ENCODE peak calls at places on chromosomes 12 and 14, in four cellular contexts. F is NCI-H1105, O is renal cortical epithelial cell, Z is HEK293T. P is an unnamed sample.

GRCh38 chr14:33120966-33121365 is 182.3 kb downstream of the NPAS3 start:
- DNase-seq in Z (no peak), O (peak), F (no peak), P (no peak)

GRCh38 chr14:93234798-93235197 is 27.7 kb downstream of the UBR7 start:
- DNase-seq in Z (no peak), O (peak), F (no peak), P (no peak)

GRCh38 chr14:99251721-99252120 is 20.3 kb downstream of the BCL11B start:
- DNase-seq in F (no peak), Z (no peak), O (no peak), P (no peak)

GRCh38 chr14:99758121-99758871 is 34.9 kb upstream of the EML1 start:
- DNase-seq in Z (no peak), O (peak), F (no peak), P (no peak)

GRCh38 chr12:58341791-58342190 is 400.4 kb downstream of the ATP23 start:
- DNase-seq in Z (no peak), O (peak), F (no peak), P (no peak)

GRCh38 chr14:28813810-28814209 is 47.2 kb downstream of the FOXG1 start:
- DNase-seq in O (no peak), F (no peak), Z (no peak), P (no peak)

GRCh38 chr12:121893901-121894540 is 5.4 kb downstream of the PSMD9 start:
- DNase-seq in Z (no peak), O (peak), F (no peak), P (no peak)

GRCh38 chr14:98470663-98471062 is 801.3 kb downstream of the BCL11B start:
- DNase-seq in O (no peak), Z (no peak), F (no peak), P (no peak)

GRCh38 chr12:58919271-58920101 is 818 bp downstream of the LRIG3 start:
- DNase-seq in F (no peak), O (peak), Z (peak), P (no peak)

GRCh38 chr14:80636071-80636470 is 305.5 kb downstream of the CEP128 start:
- DNase-seq in F (no peak), O (peak), Z (no peak), P (no peak)

GRCh38 chr14:103679351-103679750 is 35.9 kb downstream of the XRCC3 start:
- DNase-seq in O (no peak), F (no peak), Z (peak), P (peak)

GRCh38 chr12:7068240-7068993 is 7.9 kb downstream of the C1S start:
- DNase-seq in O (no peak), Z (no peak), F (no peak), P (no peak)

GRCh38 chr12:97006585-97006984 is 99.5 kb downstream of the NEDD1 start:
- DNase-seq in F (no peak), O (no peak), Z (no peak), P (no peak)

GRCh38 chr14:91202234-91202974 is 42.1 kb downstream of the GPR68 start:
- DNase-seq in O (no peak), F (no peak), Z (no peak), P (peak)

GRCh38 chr14:100914597-100915021 is 11.1 kb upstream of the RTL1 start:
- DNase-seq in F (no peak), Z (no peak), O (peak), P (no peak)

GRCh38 chr12:103840399-103840880 is 594 bp downstream of the NT5DC3 start:
- DNase-seq in F (no peak), Z (no peak), O (no peak), P (peak)

GRCh38 chr12:75259170-75259569 is 49.5 kb upstream of the KCNC2 start:
- DNase-seq in O (no peak), Z (no peak), F (no peak), P (no peak)

GRCh38 chr14:95329941-95330340 is 10.2 kb upstream of the CLMN start:
- DNase-seq in O (no peak), F (no peak), Z (no peak), P (no peak)

P was measured in K562.